ENCODE peak calls at places on chromosomes 11 and 22, in four cellular contexts. One of them, this sample, is unnamed.

GRCh38 chr11:120912504-120912903 is 111.4 kb upstream of the TBCEL start:
- DNase-seq in HepG2: peak; percentile 36
- DNase-seq in GM12878: no peak
- DNase-seq in H1: no peak
- DNase-seq in this sample: peak; percentile 22

GRCh38 chr11:71562120-71562519 is 3.2 kb upstream of the KRTAP5-10 start:
- DNase-seq in HepG2: no peak
- DNase-seq in GM12878: no peak
- DNase-seq in H1: no peak
- DNase-seq in this sample: no peak

GRCh38 chr11:119368121-119369034 is 13.1 kb downstream of the USP2 start:
- DNase-seq in HepG2: peak; percentile 93
- DNase-seq in GM12878: no peak
- DNase-seq in H1: no peak
- DNase-seq in this sample: no peak

GRCh38 chr11:77200869-77201268 is 72.8 kb downstream of the MYO7A start:
- DNase-seq in HepG2: no peak
- DNase-seq in GM12878: no peak
- DNase-seq in H1: no peak
- DNase-seq in this sample: no peak

GRCh38 chr11:66151273-66151672 is 81.2 kb downstream of the PACS1 start:
- DNase-seq in HepG2: no peak
- DNase-seq in GM12878: no peak
- DNase-seq in H1: no peak
- DNase-seq in this sample: no peak

GRCh38 chr11:124837491-124837856 is 27.8 kb upstream of the ROBO3 start:
- DNase-seq in HepG2: peak; percentile 58
- DNase-seq in GM12878: peak; percentile 2
- DNase-seq in H1: no peak
- DNase-seq in this sample: peak; percentile 56

GRCh38 chr22:42300286-42301071 is 30.0 kb upstream of the TCF20 start:
- DNase-seq in HepG2: no peak
- DNase-seq in GM12878: no peak
- DNase-seq in H1: no peak
- DNase-seq in this sample: no peak

GRCh38 chr11:12936200-12936599 is 72.9 kb upstream of the RASSF10 start:
- DNase-seq in HepG2: no peak
- DNase-seq in GM12878: no peak
- DNase-seq in H1: no peak
- DNase-seq in this sample: no peak

GRCh38 chr22:17103351-17103750 is 17.8 kb downstream of the TMEM121B start:
- DNase-seq in HepG2: no peak
- DNase-seq in GM12878: no peak
- DNase-seq in H1: no peak
- DNase-seq in this sample: no peak

GRCh38 chr22:43289551-43289963 is 53.6 kb downstream of the SCUBE1 start:
- DNase-seq in HepG2: no peak
- DNase-seq in GM12878: no peak
- DNase-seq in H1: no peak
- DNase-seq in this sample: no peak

DNA sequence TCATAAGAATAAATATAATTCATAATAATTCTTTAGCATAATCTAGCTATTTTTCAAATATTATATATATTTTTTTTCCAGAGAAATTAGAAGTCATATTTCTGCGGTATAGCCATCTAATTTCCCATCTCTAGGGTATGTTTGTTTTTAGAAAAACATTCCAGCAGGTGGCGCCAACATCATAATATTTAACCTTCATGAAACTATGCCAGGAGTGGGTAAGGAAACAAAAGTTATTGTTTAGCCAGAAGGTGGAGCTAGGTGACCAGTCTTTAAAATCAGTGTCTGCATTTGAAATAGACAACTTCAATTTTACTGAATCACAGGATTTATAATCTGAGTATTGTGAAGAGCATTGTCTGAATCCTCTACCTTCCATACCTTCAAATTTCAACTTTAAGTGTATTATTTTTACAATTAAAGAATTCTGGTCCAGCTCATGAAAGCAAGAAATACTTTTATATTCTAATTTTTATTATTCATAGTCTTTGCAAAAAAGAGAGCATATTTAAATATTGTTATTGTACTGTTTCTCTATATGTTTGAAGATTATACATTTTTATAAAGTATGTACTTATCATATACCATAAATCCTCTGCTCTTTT is 15.7 kb upstream of the CCDC179 start:
- DNase-seq in HepG2: peak; percentile 85
- DNase-seq in GM12878: peak; percentile 38
- DNase-seq in H1: no peak
- DNase-seq in this sample: peak; percentile 57
- TF ChIP-seq SUZ12 in HepG2: no peak
- TF ChIP-seq SUZ12 in GM12878: no peak
- TF ChIP-seq SUZ12 in H1: no peak
- TF ChIP-seq SUZ12 in this sample: no peak

GRCh38 chr22:46073683-46074504 is 76.4 kb upstream of the PPARA start:
- DNase-seq in HepG2: no peak
- DNase-seq in GM12878: no peak
- DNase-seq in H1: no peak
- DNase-seq in this sample: no peak

GRCh38 chr22:46076651-46077339 is 73.5 kb upstream of the PPARA start:
- DNase-seq in HepG2: no peak
- DNase-seq in GM12878: no peak
- DNase-seq in H1: no peak
- DNase-seq in this sample: no peak

GRCh38 chr22:46072981-46073682 is 77.2 kb upstream of the PPARA start:
- DNase-seq in HepG2: no peak
- DNase-seq in GM12878: no peak
- DNase-seq in H1: no peak
- DNase-seq in this sample: no peak

GRCh38 chr22:46075764-46076531 is 74.4 kb upstream of the PPARA start:
- DNase-seq in HepG2: no peak
- DNase-seq in GM12878: no peak
- DNase-seq in H1: no peak
- DNase-seq in this sample: no peak

GRCh38 chr22:46074771-46075551 is 75.4 kb upstream of the PPARA start:
- DNase-seq in HepG2: no peak
- DNase-seq in GM12878: no peak
- DNase-seq in H1: no peak
- DNase-seq in this sample: no peak
- H3K36me3 ChIP-seq in HepG2: no peaks in the 10 kb centered on the region
- H3K36me3 ChIP-seq in GM12878: no peaks in the 10 kb centered on the region
- H3K36me3 ChIP-seq in H1: no peaks in the 10 kb centered on the region
- H3K36me3 ChIP-seq in this sample: no peaks in the 10 kb centered on the region

DNA sequence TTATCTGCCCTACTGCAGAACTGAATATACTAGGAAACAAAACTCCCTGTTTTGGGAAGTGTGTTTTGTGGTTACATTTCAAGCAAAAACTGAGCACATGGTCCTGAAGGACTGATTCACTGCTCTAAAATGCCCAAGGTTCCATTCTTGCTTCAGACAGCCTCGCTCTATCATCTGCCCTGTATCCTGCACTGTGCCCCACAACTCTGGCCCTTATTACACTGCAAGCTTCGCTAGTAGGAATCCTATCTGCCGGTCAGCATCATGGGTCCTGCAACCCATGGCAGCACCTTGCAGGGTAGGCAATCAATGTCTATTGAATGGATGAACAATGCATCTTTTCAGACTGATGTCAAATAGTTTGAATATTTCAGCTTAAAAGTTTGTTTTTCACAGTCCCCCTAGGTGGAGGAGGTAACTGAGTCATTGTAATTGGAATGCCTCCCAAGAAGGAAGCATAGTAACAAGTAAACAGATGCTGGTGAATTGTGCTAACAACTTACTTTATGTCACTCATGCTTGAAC is 21.3 kb downstream of the LAYN start:
- DNase-seq in HepG2: peak; percentile 63
- DNase-seq in GM12878: no peak
- DNase-seq in H1: peak; percentile 29
- DNase-seq in this sample: peak; percentile 38
- TF ChIP-seq SUZ12 in HepG2: no peak
- TF ChIP-seq SUZ12 in GM12878: no peak
- TF ChIP-seq SUZ12 in H1: no peak
- TF ChIP-seq SUZ12 in this sample: no peak

DNA sequence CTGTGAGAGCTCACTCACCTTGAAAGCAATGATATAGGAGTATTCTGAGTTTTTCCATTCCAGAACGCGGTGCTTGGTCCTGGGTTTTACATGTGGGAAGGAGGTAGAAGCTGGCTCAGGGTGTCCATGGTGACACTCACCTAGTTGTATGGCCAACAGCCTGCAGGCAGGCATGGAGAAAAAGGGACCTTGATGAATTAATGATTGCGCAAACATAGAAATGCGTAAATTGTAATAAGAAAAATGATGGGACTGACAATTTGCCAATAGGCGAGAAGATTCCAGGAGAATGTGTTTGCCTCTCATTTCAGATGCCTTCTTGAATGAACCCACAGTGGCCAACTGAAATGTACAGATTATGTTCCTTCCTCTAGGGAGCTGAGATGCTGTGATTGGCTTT is 53.4 kb upstream of the MYO18B start:
- DNase-seq in HepG2: no peak
- DNase-seq in GM12878: no peak
- DNase-seq in H1: no peak
- DNase-seq in this sample: no peak
- H3K36me3 ChIP-seq in HepG2: peaks cover 19% of the 10 kb centered on the region
- H3K36me3 ChIP-seq in GM12878: peaks cover 6% of the 10 kb centered on the region
- H3K36me3 ChIP-seq in H1: peaks cover 4% of the 10 kb centered on the region
- H3K36me3 ChIP-seq in this sample: peaks cover 7% of the 10 kb centered on the region

DNA sequence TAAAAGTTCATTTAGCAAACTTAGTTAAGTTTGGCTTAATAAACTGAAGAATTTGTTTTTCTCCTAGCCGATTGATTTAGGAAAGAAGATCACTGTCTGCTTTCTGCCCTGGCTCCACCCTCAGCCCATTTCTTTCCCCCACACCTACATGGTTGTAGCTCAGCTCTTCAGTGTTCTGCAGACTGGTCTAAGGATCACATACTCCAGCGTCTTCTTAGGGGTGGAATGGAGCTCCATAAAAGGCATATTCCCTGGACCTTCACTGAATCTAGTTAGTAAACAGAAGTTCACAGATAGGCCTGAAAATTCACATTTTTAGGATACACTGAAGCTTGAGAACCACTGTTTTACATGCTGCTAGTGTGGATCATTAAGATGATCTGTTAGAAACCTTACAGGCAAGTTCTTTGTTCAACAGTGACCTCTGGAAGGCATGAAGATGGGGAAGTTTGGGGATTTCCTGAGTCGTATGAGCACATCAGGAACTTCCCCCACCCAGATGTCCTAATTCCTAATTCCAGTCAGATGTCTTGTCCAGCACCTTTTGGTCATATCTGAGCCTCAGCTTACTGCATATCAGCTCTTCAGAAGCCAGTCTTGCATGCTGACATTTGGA is 16.8 kb downstream of the PIWIL4 start:
- DNase-seq in HepG2: no peak
- DNase-seq in GM12878: peak; percentile 62
- DNase-seq in H1: no peak
- DNase-seq in this sample: no peak
- TF ChIP-seq SUZ12 in HepG2: no peak
- TF ChIP-seq SUZ12 in GM12878: no peak
- TF ChIP-seq SUZ12 in H1: no peak
- TF ChIP-seq SUZ12 in this sample: no peak

GRCh38 chr11:69854719-69855118 is 35.5 kb upstream of the FGF3 start:
- DNase-seq in HepG2: no peak
- DNase-seq in GM12878: no peak
- DNase-seq in H1: no peak
- DNase-seq in this sample: no peak
- H3K36me3 ChIP-seq in HepG2: no peaks in the 10 kb centered on the region
- H3K36me3 ChIP-seq in GM12878: no peaks in the 10 kb centered on the region
- H3K36me3 ChIP-seq in H1: no peaks in the 10 kb centered on the region
- H3K36me3 ChIP-seq in this sample: no peaks in the 10 kb centered on the region

DNA sequence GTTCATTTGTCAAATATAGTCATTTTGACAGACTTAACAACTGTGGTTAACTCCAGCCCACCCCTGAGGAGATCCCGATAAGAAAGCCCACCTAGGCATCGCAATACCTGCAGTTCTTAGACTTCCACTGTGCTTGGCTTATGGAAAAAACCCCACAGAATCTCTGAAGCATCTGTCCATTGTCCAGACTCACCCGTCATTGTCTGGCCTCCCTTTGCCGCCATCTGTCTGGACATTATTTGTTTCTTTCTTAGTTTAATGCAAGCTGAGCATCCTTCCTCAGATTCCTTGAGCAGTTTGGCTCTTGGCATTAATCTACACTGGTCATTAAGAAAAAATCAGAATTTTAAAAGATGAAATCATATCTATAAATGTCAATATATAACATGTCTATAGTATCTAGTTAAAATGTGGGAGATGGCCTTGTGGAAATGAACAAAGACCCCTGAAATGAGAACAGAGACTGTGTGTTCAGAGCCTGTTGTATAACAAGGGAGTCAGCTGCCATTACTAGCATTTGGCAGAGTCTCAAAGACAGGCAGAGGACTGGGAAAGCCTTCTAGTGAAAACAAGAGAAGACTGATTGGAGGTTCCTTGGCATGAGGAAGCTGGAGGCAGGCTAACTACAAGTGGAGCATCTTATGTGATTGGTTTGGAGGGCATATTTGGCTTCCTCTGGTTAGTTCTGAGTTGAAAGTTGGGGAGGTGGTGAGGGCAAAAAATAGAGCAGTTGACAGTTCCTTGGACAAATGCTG is 80.3 kb downstream of the SPON1 start:
- DNase-seq in HepG2: no peak
- DNase-seq in GM12878: no peak
- DNase-seq in H1: no peak
- DNase-seq in this sample: no peak
- TF ChIP-seq SUZ12 in HepG2: no peak
- TF ChIP-seq SUZ12 in GM12878: no peak
- TF ChIP-seq SUZ12 in H1: no peak
- TF ChIP-seq SUZ12 in this sample: no peak

GRCh38 chr22:29524440-29525191 is 28.9 kb downstream of the THOC5 start:
- DNase-seq in HepG2: peak; percentile 46
- DNase-seq in GM12878: no peak
- DNase-seq in H1: peak; percentile 33
- DNase-seq in this sample: no peak

GRCh38 chr22:29523761-29524160 is 29.8 kb downstream of the THOC5 start:
- DNase-seq in HepG2: no peak
- DNase-seq in GM12878: no peak
- DNase-seq in H1: no peak
- DNase-seq in this sample: no peak

GRCh38 chr22:29531419-29531818 is 22.1 kb downstream of the THOC5 start:
- DNase-seq in HepG2: no peak
- DNase-seq in GM12878: no peak
- DNase-seq in H1: no peak
- DNase-seq in this sample: no peak

DNA sequence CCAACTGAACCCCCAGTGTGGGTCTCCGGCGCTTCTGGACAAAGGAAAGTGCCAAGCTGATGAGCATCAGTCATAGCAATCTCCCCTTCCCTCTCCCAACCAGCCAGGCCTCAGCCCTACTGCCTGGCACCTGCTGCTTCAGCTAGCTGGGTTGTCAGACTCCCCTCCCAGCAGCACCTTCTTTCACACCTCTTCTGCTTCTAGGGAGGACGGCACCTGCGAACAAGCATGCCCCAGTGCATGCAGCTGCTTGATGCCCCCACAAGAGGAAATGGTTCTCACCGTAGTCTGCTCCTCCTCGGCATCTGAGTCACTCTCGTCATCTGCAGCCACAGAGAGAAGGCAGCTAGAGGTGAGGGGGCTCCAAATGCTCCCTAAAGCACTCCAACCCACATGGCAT is 25.4 kb downstream of the THOC5 start:
- DNase-seq in HepG2: no peak
- DNase-seq in GM12878: no peak
- DNase-seq in H1: no peak
- DNase-seq in this sample: no peak
- H3K36me3 ChIP-seq in HepG2: peaks cover 89% of the 10 kb centered on the region
- H3K36me3 ChIP-seq in GM12878: peaks cover 35% of the 10 kb centered on the region
- H3K36me3 ChIP-seq in H1: peaks cover 35% of the 10 kb centered on the region
- H3K36me3 ChIP-seq in this sample: peaks cover 79% of the 10 kb centered on the region

This sample was measured in NT2/D1.